ENCODE peak calls at places on chromosome 16, in five cellular contexts. One of them, this sample, is unnamed.
A peak's percentile ranks its signal among the peaks of the same experiment; 100 is the strongest.

GRCh38 chr16:57518520-57518919 is 17.9 kb downstream of the CCDC102A start:
- DNase-seq in ovary: no peak
- DNase-seq in testis: no peak
- DNase-seq in lung: no peak
- DNase-seq in Panc1: no peak
- DNase-seq in this sample: no peak

GRCh38 chr16:22977294-22977697 is 163.3 kb downstream of the HS3ST2 start:
- DNase-seq in ovary: no peak
- DNase-seq in testis: no peak
- DNase-seq in lung: no peak
- DNase-seq in Panc1: peak; percentile 7
- DNase-seq in this sample: no peak

GRCh38 chr16:84396537-84397008 is 28.2 kb downstream of the ATP2C2 start:
- DNase-seq in ovary: no peak
- DNase-seq in testis: no peak
- DNase-seq in lung: peak; percentile 83
- DNase-seq in Panc1: no peak
- DNase-seq in this sample: no peak

GRCh38 chr16:75660321-75660720 is 12.7 kb downstream of the TERF2IP start:
- DNase-seq in ovary: no peak
- DNase-seq in testis: no peak
- DNase-seq in lung: no peak
- DNase-seq in Panc1: no peak
- DNase-seq in this sample: no peak

GRCh38 chr16:81650982-81651562 is 128.0 kb upstream of the PLCG2 start:
- DNase-seq in ovary: peak; percentile 92
- DNase-seq in testis: peak; percentile 86
- DNase-seq in lung: peak; percentile 37
- DNase-seq in Panc1: no peak
- DNase-seq in this sample: no peak

GRCh38 chr16:89194340-89195311 is 5.7 kb downstream of the SLC22A31 start:
- DNase-seq in ovary: no peak
- DNase-seq in testis: no peak
- DNase-seq in lung: no peak
- DNase-seq in Panc1: no peak
- DNase-seq in this sample: no peak

GRCh38 chr16:31395647-31396046 is 2.5 kb downstream of the ITGAD start:
- DNase-seq in ovary: no peak
- DNase-seq in testis: peak; percentile 35
- DNase-seq in lung: no peak
- DNase-seq in Panc1: no peak
- DNase-seq in this sample: no peak

GRCh38 chr16:12462690-12463646 is 340.7 kb downstream of the CPPED1 start:
- DNase-seq in ovary: no peak
- DNase-seq in testis: no peak
- DNase-seq in lung: no peak
- DNase-seq in Panc1: no peak
- DNase-seq in this sample: peak; percentile 33

GRCh38 chr16:83955218-83956130 is 2.4 kb downstream of the OSGIN1 start:
- DNase-seq in ovary: peak; percentile 61
- DNase-seq in testis: no peak
- DNase-seq in lung: no peak
- DNase-seq in Panc1: no peak
- DNase-seq in this sample: no peak

GRCh38 chr16:48347191-48347860 is 37.9 kb downstream of the SIAH1 start:
- DNase-seq in ovary: no peak
- DNase-seq in testis: no peak
- DNase-seq in lung: no peak
- DNase-seq in Panc1: no peak
- DNase-seq in this sample: no peak

GRCh38 chr16:8194795-8195194 is 395.5 kb downstream of the TMEM114 start:
- DNase-seq in ovary: no peak
- DNase-seq in testis: no peak
- DNase-seq in lung: no peak
- DNase-seq in Panc1: no peak
- DNase-seq in this sample: no peak

GRCh38 chr16:50821586-50821985 is 79.7 kb downstream of the CYLD start:
- DNase-seq in ovary: no peak
- DNase-seq in testis: no peak
- DNase-seq in lung: no peak
- DNase-seq in Panc1: no peak
- DNase-seq in this sample: no peak

GRCh38 chr16:62424206-62424605 is 388.0 kb upstream of the CDH8 start:
- DNase-seq in ovary: no peak
- DNase-seq in testis: no peak
- DNase-seq in lung: no peak
- DNase-seq in Panc1: no peak
- DNase-seq in this sample: no peak

GRCh38 chr16:25148568-25149215 is 37.1 kb downstream of the LCMT1 start:
- DNase-seq in ovary: no peak
- DNase-seq in testis: no peak
- DNase-seq in lung: no peak
- DNase-seq in Panc1: no peak
- DNase-seq in this sample: no peak

GRCh38 chr16:9437115-9437514 is 345.7 kb downstream of the HAPSTR1 start:
- DNase-seq in ovary: no peak
- DNase-seq in testis: peak; percentile 31
- DNase-seq in lung: no peak
- DNase-seq in Panc1: no peak
- DNase-seq in this sample: no peak

GRCh38 chr16:9296273-9296593 is 204.8 kb downstream of the HAPSTR1 start:
- DNase-seq in ovary: no peak
- DNase-seq in testis: no peak
- DNase-seq in lung: no peak
- DNase-seq in Panc1: no peak
- DNase-seq in this sample: no peak

GRCh38 chr16:85463228-85463611 is 149.9 kb upstream of the GSE1 start:
- DNase-seq in ovary: no peak
- DNase-seq in testis: peak; percentile 62
- DNase-seq in lung: no peak
- DNase-seq in Panc1: no peak
- DNase-seq in this sample: no peak
- H3K27me3 ChIP-seq in ovary: no peaks in the 10 kb centered on the region
- H3K27me3 ChIP-seq in testis: no peaks in the 10 kb centered on the region
- H3K27me3 ChIP-seq in lung: no peaks in the 10 kb centered on the region
- H3K27me3 ChIP-seq in Panc1: no peaks in the 10 kb centered on the region
- H3K27me3 ChIP-seq in this sample: no peaks in the 10 kb centered on the region

GRCh38 chr16:47180073-47180472 is 36.3 kb upstream of the NETO2 start:
- DNase-seq in ovary: no peak
- DNase-seq in testis: no peak
- DNase-seq in lung: no peak
- DNase-seq in Panc1: no peak
- DNase-seq in this sample: no peak

DNA sequence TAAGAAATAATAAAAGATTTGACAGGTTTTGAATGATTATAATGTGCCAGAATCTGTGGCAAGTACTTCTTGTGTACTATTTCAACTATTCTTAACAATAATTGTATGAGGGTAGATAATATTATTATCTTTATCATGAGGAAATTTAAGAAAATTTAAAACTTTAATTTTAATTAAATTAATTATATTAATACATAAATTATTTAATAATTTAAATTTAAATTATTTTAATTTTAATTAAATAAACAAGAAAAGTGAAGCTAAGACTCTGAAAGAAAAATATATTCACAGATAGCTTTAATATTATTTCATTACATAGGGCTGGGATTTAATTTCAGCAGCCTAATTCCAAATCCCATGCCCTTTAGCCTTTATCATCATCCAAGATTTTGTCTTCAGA is 31.4 kb upstream of the NETO2 start:
- DNase-seq in ovary: no peak
- DNase-seq in testis: no peak
- DNase-seq in lung: no peak
- DNase-seq in Panc1: no peak
- DNase-seq in this sample: no peak
- TF ChIP-seq CTCF in ovary: no peak
- TF ChIP-seq CTCF in testis: no peak
- TF ChIP-seq CTCF in lung: no peak
- TF ChIP-seq CTCF in Panc1: no peak
- TF ChIP-seq CTCF in this sample: no peak

GRCh38 chr16:87701505-87701921 is 64.3 kb downstream of the KLHDC4 start:
- DNase-seq in ovary: no peak
- DNase-seq in testis: no peak
- DNase-seq in lung: no peak
- DNase-seq in Panc1: no peak
- DNase-seq in this sample: no peak
- H3K27ac ChIP-seq in ovary: no peak overlapping the region
- H3K27ac ChIP-seq in testis: no peak overlapping the region
- H3K27ac ChIP-seq in lung: no peak overlapping the region
- H3K27ac ChIP-seq in Panc1: no peak overlapping the region
- H3K27ac ChIP-seq in this sample: no peak overlapping the region

GRCh38 chr16:14398014-14398717 is 231.9 kb downstream of the PARN start:
- DNase-seq in ovary: no peak
- DNase-seq in testis: no peak
- DNase-seq in lung: no peak
- DNase-seq in Panc1: no peak
- DNase-seq in this sample: no peak
- H3K27me3 ChIP-seq in ovary: no peaks in the 10 kb centered on the region
- H3K27me3 ChIP-seq in testis: no peaks in the 10 kb centered on the region
- H3K27me3 ChIP-seq in lung: no peaks in the 10 kb centered on the region
- H3K27me3 ChIP-seq in Panc1: no peaks in the 10 kb centered on the region
- H3K27me3 ChIP-seq in this sample: no peaks in the 10 kb centered on the region

GRCh38 chr16:66596986-66597848 is 7.3 kb upstream of the CMTM3 start:
- DNase-seq in ovary: no peak
- DNase-seq in testis: no peak
- DNase-seq in lung: no peak
- DNase-seq in Panc1: no peak
- DNase-seq in this sample: no peak

GRCh38 chr16:66598111-66598510 is 6.4 kb upstream of the CMTM3 start:
- DNase-seq in ovary: no peak
- DNase-seq in testis: no peak
- DNase-seq in lung: no peak
- DNase-seq in Panc1: no peak
- DNase-seq in this sample: no peak

GRCh38 chr16:66601471-66601870 is 3.0 kb upstream of the CMTM3 start:
- DNase-seq in ovary: no peak
- DNase-seq in testis: no peak
- DNase-seq in lung: no peak
- DNase-seq in Panc1: no peak
- DNase-seq in this sample: no peak

GRCh38 chr16:66600484-66600883 is 4.0 kb upstream of the CMTM3 start:
- DNase-seq in ovary: no peak
- DNase-seq in testis: no peak
- DNase-seq in lung: no peak
- DNase-seq in Panc1: no peak
- DNase-seq in this sample: no peak

GRCh38 chr16:66599726-66600125 is 4.8 kb upstream of the CMTM3 start:
- DNase-seq in ovary: no peak
- DNase-seq in testis: no peak
- DNase-seq in lung: no peak
- DNase-seq in Panc1: no peak
- DNase-seq in this sample: no peak
- TF ChIP-seq CTCF in ovary: no peak
- TF ChIP-seq CTCF in testis: no peak
- TF ChIP-seq CTCF in lung: no peak
- TF ChIP-seq CTCF in Panc1: no peak
- TF ChIP-seq CTCF in this sample: no peak

GRCh38 chr16:87243383-87243964 is 73.7 kb downstream of the C16orf95 start:
- DNase-seq in ovary: no peak
- DNase-seq in testis: no peak
- DNase-seq in lung: no peak
- DNase-seq in Panc1: no peak
- DNase-seq in this sample: no peak

GRCh38 chr16:87244646-87245197 is 72.5 kb downstream of the C16orf95 start:
- DNase-seq in ovary: no peak
- DNase-seq in testis: no peak
- DNase-seq in lung: no peak
- DNase-seq in Panc1: no peak
- DNase-seq in this sample: no peak

GRCh38 chr16:87238371-87238715 is 78.8 kb downstream of the C16orf95 start:
- DNase-seq in ovary: no peak
- DNase-seq in testis: no peak
- DNase-seq in lung: no peak
- DNase-seq in Panc1: no peak
- DNase-seq in this sample: no peak

GRCh38 chr16:87240211-87241134 is 76.7 kb downstream of the C16orf95 start:
- DNase-seq in ovary: no peak
- DNase-seq in testis: no peak
- DNase-seq in lung: no peak
- DNase-seq in Panc1: no peak
- DNase-seq in this sample: no peak

DNA sequence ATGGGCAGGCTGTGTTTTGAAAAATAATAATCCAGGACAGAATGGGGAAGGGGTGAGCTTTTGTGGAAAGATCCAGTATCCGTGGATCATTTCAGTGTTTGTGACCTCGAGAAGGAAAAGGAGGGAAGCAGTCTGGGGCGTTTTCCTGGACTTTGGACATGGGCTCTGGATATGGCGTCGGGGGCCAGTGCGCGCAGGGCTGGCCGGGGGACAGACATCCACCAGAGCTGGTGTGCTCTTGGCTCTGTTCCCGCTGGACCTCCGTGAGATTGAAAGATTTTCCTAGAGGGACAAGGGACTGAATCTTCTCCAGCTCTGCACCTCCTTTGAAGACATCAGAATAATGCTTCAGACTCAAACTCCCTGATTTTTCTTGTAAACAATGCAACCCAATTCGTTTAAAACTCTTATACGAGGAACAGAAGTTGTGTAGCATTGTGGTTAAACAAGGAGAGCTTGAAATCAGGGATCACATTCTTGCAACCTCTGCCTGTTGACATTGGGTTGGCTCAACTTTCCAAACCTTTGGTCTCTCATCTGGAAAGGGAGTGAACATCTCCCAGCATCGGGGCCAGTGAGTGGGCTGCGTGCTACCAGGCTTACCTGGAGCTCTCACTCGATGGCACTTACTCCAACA is 75.9 kb downstream of the C16orf95 start:
- DNase-seq in ovary: no peak
- DNase-seq in testis: no peak
- DNase-seq in lung: no peak
- DNase-seq in Panc1: no peak
- DNase-seq in this sample: no peak
- H3K27ac ChIP-seq in ovary: no peak overlapping the region
- H3K27ac ChIP-seq in testis: no peak overlapping the region
- H3K27ac ChIP-seq in lung: no peak overlapping the region
- H3K27ac ChIP-seq in Panc1: no peak overlapping the region
- H3K27ac ChIP-seq in this sample: no peak overlapping the region

This sample was measured in AG04450.